ENCODE peak calls at places on chromosomes 1 and 21, in four cellular contexts. I is heart left ventricle; J is CD8-positive, alpha-beta T cell; Y is PC-9. W is an unnamed sample.

GRCh38 chr1:960371-961131 is at the start of gene KLHL17:
- DNase-seq in I (peak), J (peak), Y (no peak), W (no peak)

GRCh38 chr1:189311915-189312314 is 1165.7 kb downstream of the BRINP3 start:
- DNase-seq in I (no peak), J (no peak), Y (no peak), W (no peak)

GRCh38 chr21:43369124-43369523 is 57.8 kb downstream of the SIK1 start:
- DNase-seq in I (no peak), J (no peak), Y (no peak), W (no peak)

GRCh38 chr1:23456226-23456625 is 27.8 kb downstream of the ASAP3 start:
- DNase-seq in I (no peak), J (no peak), Y (no peak), W (peak)

GRCh38 chr1:47658161-47658920 is 220.5 kb downstream of the FOXD2 start:
- DNase-seq in I (no peak), J (no peak), Y (no peak), W (no peak)

GRCh38 chr1:167083066-167083682 is 7.0 kb downstream of the GPA33 start:
- DNase-seq in I (peak), J (no peak), Y (no peak), W (no peak)

GRCh38 chr1:41905103-41905675 is 13.5 kb downstream of the HIVEP3 start:
- DNase-seq in I (no peak), J (no peak), Y (no peak), W (no peak)

GRCh38 chr1:178504286-178504685 is 7.5 kb upstream of the CLEC20A start:
- DNase-seq in I (no peak), J (no peak), Y (no peak), W (no peak)

GRCh38 chr21:25635310-25635709 is 3.7 kb upstream of the JAM2 start:
- DNase-seq in I (no peak), J (no peak), Y (no peak), W (no peak)

GRCh38 chr1:60936052-60936619 is 146.2 kb upstream of the NFIA start:
- DNase-seq in I (no peak), J (no peak), Y (no peak), W (no peak)

GRCh38 chr1:110003747-110004428 is 19.3 kb downstream of the AHCYL1 start:
- DNase-seq in I (peak), J (no peak), Y (peak), W (peak)

GRCh38 chr1:226651732-226652105 is 87.4 kb downstream of the ITPKB start:
- DNase-seq in I (no peak), J (no peak), Y (no peak), W (no peak)

GRCh38 chr1:35929730-35930592 is 944 bp upstream of the AGO3 start:
- DNase-seq in I (peak), J (peak), Y (peak), W (no peak)

GRCh38 chr1:172834609-172835008 is 175.7 kb downstream of the FASLG start:
- DNase-seq in I (no peak), J (no peak), Y (no peak), W (no peak)

GRCh38 chr1:206816390-206817287 is 44.3 kb upstream of the IL10 start:
- DNase-seq in I (no peak), J (no peak), Y (no peak), W (no peak)

GRCh38 chr1:58572691-58573090 is 4.4 kb downstream of the TACSTD2 start:
- DNase-seq in I (no peak), J (no peak), Y (peak), W (peak)

GRCh38 chr1:93708734-93709481 is 27.3 kb upstream of the BCAR3 start:
- DNase-seq in I (peak), J (no peak), Y (no peak), W (no peak)

GRCh38 chr1:59006309-59006698 is 222.5 kb upstream of the JUN start:
- DNase-seq in I (no peak), J (no peak), Y (no peak), W (no peak)

GRCh38 chr1:24507423-24507804 is 4.8 kb downstream of the RCAN3 start:
- DNase-seq in I (no peak), J (peak), Y (no peak), W (no peak)

GRCh38 chr1:198465201-198466144 is 75.0 kb downstream of the ATP6V1G3 start:
- DNase-seq in I (no peak), J (no peak), Y (peak), W (no peak)

GRCh38 chr21:45586289-45586858 is 44.1 kb upstream of the SLC19A1 start:
- DNase-seq in I (no peak), J (no peak), Y (no peak), W (no peak)

GRCh38 chr1:63124666-63125191 is 197.6 kb upstream of the FOXD3 start:
- DNase-seq in I (no peak), J (no peak), Y (no peak), W (no peak)

GRCh38 chr1:158043232-158043631 is 49.8 kb downstream of the KIRREL1 start:
- DNase-seq in I (no peak), J (no peak), Y (no peak), W (no peak)

GRCh38 chr21:29656504-29657227 is 283.1 kb downstream of the GRIK1 start:
- DNase-seq in I (no peak), J (no peak), Y (peak), W (peak)

GRCh38 chr21:42630626-42631025 is 22.8 kb upstream of the PDE9A start:
- DNase-seq in I (no peak), J (no peak), Y (no peak), W (no peak)

GRCh38 chr1:50930965-50931737 is 28.9 kb downstream of the FAF1 start:
- DNase-seq in I (no peak), J (no peak), Y (no peak), W (no peak)

GRCh38 chr1:165629848-165630628 is 996 bp upstream of the MGST3 start:
- DNase-seq in I (no peak), J (no peak), Y (no peak), W (no peak)

GRCh38 chr1:174871886-174872285 is 127.9 kb upstream of the CACYBP start:
- DNase-seq in I (no peak), J (no peak), Y (peak), W (peak)

GRCh38 chr1:200428482-200429205 is 18.8 kb upstream of the ZNF281 start:
- DNase-seq in I (no peak), J (no peak), Y (no peak), W (no peak)

GRCh38 chr21:44958471-44959191 is 18.8 kb downstream of the SLX9 start:
- DNase-seq in I (peak), J (no peak), Y (no peak), W (no peak)

GRCh38 chr1:160520582-160520981 is 2.5 kb downstream of the SLAMF6 start:
- DNase-seq in I (no peak), J (no peak), Y (no peak), W (no peak)

GRCh38 chr1:34268311-34269042 is 91.8 kb downstream of the C1orf94 start:
- DNase-seq in I (no peak), J (no peak), Y (no peak), W (peak)

DNA sequence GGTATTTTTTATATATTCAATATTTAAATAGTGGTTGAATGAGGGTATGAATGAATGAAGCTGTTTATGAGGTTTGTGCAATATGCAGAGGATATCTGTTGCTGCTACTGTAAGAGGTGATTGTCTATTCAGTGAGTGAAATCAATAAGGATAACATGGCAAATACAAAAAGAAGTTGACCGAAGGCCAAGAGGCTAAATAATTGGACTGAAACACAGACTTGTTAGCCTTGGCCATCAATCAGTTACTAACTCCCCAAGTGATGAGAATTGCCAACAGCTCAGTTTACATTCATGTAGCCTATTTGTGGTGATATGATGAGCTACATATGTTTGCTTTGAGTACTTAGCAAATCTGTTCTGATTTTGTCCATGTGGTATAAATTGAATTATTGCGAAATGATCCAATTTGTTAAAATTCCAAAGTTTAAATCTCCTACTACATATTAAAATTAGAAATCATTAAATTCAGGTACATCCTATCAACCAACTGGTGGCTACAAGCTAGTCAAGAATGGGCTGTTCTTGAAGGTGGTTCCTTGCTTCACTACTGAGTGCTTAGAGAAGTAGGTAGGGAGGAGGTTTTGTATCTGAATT is 68.6 kb upstream of the VAV3 start:
- DNase-seq in I (no peak), J (no peak), Y (no peak), W (no peak)
- H3K27ac ChIP-seq in I (no peak), J (no peak), Y (no peak), W (no peak)

GRCh38 chr1:2249559-2249906 is 21.4 kb downstream of the SKI start:
- DNase-seq in I (no peak), J (no peak), Y (no peak), W (no peak)
- H3K27ac ChIP-seq in I (no peak), J (no peak), Y (no peak), W (no peak)

GRCh38 chr1:68516066-68516465 is 19.2 kb upstream of the DEPDC1 start:
- DNase-seq in I (no peak), J (no peak), Y (no peak), W (no peak)
- H3K27ac ChIP-seq in I (no peak), J (no peak), Y (no peak), W (no peak)

DNA sequence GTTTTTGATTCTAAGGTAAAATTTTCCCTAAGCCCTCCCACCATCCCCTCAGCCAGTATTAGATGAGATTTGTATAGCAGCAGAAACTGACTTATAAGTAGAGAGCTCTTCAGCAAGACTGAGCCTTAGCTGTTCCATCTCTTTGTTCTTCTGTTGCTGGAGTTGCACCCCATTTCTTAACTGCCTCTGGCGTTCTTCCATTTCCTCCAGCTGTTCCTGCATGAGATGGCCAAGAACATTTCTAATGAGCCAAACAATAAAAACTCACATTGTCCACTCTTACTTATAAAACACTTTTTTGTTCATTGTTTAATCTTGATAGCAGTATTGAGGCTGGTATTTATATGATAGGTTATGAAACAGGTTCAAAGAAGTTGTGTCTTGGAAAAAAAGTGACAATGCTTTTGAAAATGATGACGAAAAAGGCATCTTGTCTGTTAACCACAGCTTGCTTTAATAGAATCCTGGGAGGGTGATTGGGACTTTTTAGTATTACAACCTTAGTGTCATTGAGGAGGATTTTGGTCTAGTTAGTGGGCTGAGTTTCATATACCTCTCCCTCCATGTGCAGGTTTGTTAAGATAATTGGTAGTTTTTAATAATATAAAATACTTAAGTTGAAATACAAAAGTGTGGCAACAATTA is 18.3 kb downstream of the SYNC start:
- DNase-seq in I (peak), J (no peak), Y (no peak), W (no peak)
- H3K27ac ChIP-seq in I (peak), J (no peak), Y (no peak), W (no peak)

GRCh38 chr1:26733982-26734381 is 38.2 kb downstream of the ARID1A start:
- DNase-seq in I (no peak), J (peak), Y (peak), W (no peak)

GRCh38 chr1:26731233-26731902 is 35.6 kb downstream of the ARID1A start:
- DNase-seq in I (no peak), J (no peak), Y (no peak), W (no peak)

GRCh38 chr1:26730695-26731094 is 34.9 kb downstream of the ARID1A start:
- DNase-seq in I (no peak), J (no peak), Y (no peak), W (no peak)

GRCh38 chr1:26734501-26735058 is 38.8 kb downstream of the ARID1A start:
- DNase-seq in I (no peak), J (no peak), Y (peak), W (no peak)

GRCh38 chr1:26733392-26733791 is 37.6 kb downstream of the ARID1A start:
- DNase-seq in I (no peak), J (no peak), Y (no peak), W (no peak)
- H3K27ac ChIP-seq in I (no peak), J (no peak), Y (peak), W (peak)

DNA sequence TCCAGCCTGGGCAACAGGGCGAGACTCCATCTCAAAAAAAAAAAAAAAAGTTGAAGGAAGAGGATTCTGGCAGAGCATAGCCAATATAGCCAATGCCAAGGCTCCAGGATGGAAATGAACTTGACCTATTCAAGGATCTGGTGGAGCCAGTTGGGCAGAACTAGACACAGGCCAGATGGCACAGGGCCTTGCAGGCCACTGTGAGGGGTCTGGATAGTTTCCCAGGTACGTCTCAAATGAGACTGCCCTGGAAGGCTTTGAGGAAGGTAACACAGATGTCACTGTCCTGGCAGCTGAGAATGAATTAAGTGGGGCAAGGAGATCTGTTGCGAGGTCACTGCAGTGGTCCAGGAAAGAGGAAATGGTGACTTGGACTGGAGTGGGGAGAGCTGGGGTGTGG is 12.0 kb upstream of the ARHGEF19 start:
- DNase-seq in I (no peak), J (no peak), Y (no peak), W (no peak)
- H3K27ac ChIP-seq in I (no peak), J (no peak), Y (no peak), W (no peak)

DNA sequence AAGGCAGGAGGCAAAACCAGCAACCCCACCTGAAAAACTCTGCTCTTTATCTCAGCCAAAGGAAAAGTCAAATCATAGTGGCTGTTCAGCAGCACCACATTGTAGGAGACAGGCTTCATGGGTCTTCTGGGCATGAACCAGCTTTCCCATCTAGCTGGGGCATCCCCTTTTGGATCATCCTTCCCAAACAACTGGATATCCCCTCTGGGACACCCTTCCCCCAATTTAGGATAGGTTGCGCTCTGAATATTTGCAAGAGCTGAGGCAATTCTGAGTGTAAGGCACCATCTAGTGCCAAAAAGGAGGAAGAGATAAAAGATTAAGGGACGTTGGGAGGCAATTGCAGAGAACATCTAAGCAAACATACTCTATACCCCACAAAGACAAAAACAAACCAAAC is 295.8 kb downstream of the MATN1 start:
- DNase-seq in I (no peak), J (no peak), Y (no peak), W (no peak)
- H3K27ac ChIP-seq in I (no peak), J (no peak), Y (no peak), W (no peak)

GRCh38 chr21:32309906-32310460 is 11.3 kb downstream of the MRAP start:
- DNase-seq in I (no peak), J (no peak), Y (no peak), W (no peak)

GRCh38 chr21:32308696-32309095 is 10.0 kb downstream of the MRAP start:
- DNase-seq in I (no peak), J (no peak), Y (no peak), W (no peak)

GRCh38 chr21:32306021-32306780 is 7.5 kb downstream of the MRAP start:
- DNase-seq in I (no peak), J (no peak), Y (no peak), W (no peak)

GRCh38 chr21:32304998-32305397 is 6.3 kb downstream of the MRAP start:
- DNase-seq in I (no peak), J (no peak), Y (no peak), W (no peak)

DNA sequence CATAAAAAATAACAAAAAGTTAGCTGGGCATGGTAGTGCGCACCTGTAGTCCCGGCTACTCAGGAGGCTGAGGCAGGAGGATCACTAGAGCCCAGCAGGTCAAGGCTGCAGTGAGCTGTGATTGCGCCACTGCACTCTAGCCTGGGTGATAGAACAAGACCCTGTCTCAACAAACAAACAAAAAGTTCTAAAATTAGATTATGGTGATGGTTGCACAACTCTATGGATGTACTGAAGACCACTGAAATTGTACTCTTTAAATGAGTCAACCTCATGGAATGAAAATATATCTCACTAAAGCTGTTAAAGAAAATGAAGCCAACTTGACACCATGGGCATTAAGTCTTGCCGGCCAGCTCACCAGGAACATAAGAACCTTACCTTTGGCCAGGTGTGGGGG is 9.1 kb downstream of the MRAP start:
- DNase-seq in I (no peak), J (no peak), Y (no peak), W (no peak)
- H3K27ac ChIP-seq in I (no peak), J (no peak), Y (no peak), W (no peak)

W was measured in epithelial cell of prostate.